ENCODE peak calls at places on chromosomes 11 and 22, in ten cellular contexts. One of them, this sample, is unnamed.
A peak's percentile ranks its signal among the peaks of the same experiment; 100 is the strongest.

GRCh38 chr22:32615874-32616564 is 141.4 kb downstream of the FBXO7 start:
- DNase-seq in hippocampal formation: no peak
- DNase-seq in natural killer cell: no peak
- DNase-seq in AG09309: no peak
- DNase-seq in activated T-cell treated with anti-CD3 and anti-CD28 coated beads for 1 hour: no peak
- DNase-seq in activated CD4-positive, alpha-beta T cell treated with anti-CD3 and anti-CD28 coated beads for 24 hours: no peak
- DNase-seq in neuronal stem cell: no peak
- DNase-seq in CD8-positive, alpha-beta memory T cell: no peak
- DNase-seq in EH: no peak
- DNase-seq in NCI-H2227 treated with DMSO at 0.1 percent for 48 hours: no peak
- DNase-seq in this sample: no peak

GRCh38 chr11:46408407-46408986 is 16.9 kb upstream of the CHRM4 start:
- DNase-seq in hippocampal formation: no peak
- DNase-seq in natural killer cell: no peak
- DNase-seq in AG09309: no peak
- DNase-seq in activated T-cell treated with anti-CD3 and anti-CD28 coated beads for 1 hour: no peak
- DNase-seq in activated CD4-positive, alpha-beta T cell treated with anti-CD3 and anti-CD28 coated beads for 24 hours: no peak
- DNase-seq in neuronal stem cell: no peak
- DNase-seq in CD8-positive, alpha-beta memory T cell: no peak
- DNase-seq in EH: no peak
- DNase-seq in NCI-H2227 treated with DMSO at 0.1 percent for 48 hours: no peak
- DNase-seq in this sample: no peak

GRCh38 chr11:22431074-22431473 is 92.9 kb downstream of the SLC17A6 start:
- DNase-seq in hippocampal formation: no peak
- DNase-seq in natural killer cell: no peak
- DNase-seq in AG09309: no peak
- DNase-seq in activated T-cell treated with anti-CD3 and anti-CD28 coated beads for 1 hour: no peak
- DNase-seq in activated CD4-positive, alpha-beta T cell treated with anti-CD3 and anti-CD28 coated beads for 24 hours: no peak
- DNase-seq in neuronal stem cell: no peak
- DNase-seq in CD8-positive, alpha-beta memory T cell: no peak
- DNase-seq in EH: no peak
- DNase-seq in NCI-H2227 treated with DMSO at 0.1 percent for 48 hours: peak; percentile 46
- DNase-seq in this sample: no peak

GRCh38 chr22:49380095-49380827 is 447.4 kb downstream of the BRD1 start:
- DNase-seq in hippocampal formation: no peak
- DNase-seq in natural killer cell: no peak
- DNase-seq in AG09309: no peak
- DNase-seq in activated T-cell treated with anti-CD3 and anti-CD28 coated beads for 1 hour: no peak
- DNase-seq in activated CD4-positive, alpha-beta T cell treated with anti-CD3 and anti-CD28 coated beads for 24 hours: no peak
- DNase-seq in neuronal stem cell: no peak
- DNase-seq in CD8-positive, alpha-beta memory T cell: no peak
- DNase-seq in EH: no peak
- DNase-seq in NCI-H2227 treated with DMSO at 0.1 percent for 48 hours: no peak
- DNase-seq in this sample: no peak

GRCh38 chr11:15493921-15494630 is 379.4 kb downstream of the INSC start:
- DNase-seq in hippocampal formation: no peak
- DNase-seq in natural killer cell: no peak
- DNase-seq in AG09309: no peak
- DNase-seq in activated T-cell treated with anti-CD3 and anti-CD28 coated beads for 1 hour: no peak
- DNase-seq in activated CD4-positive, alpha-beta T cell treated with anti-CD3 and anti-CD28 coated beads for 24 hours: no peak
- DNase-seq in neuronal stem cell: no peak
- DNase-seq in CD8-positive, alpha-beta memory T cell: no peak
- DNase-seq in EH: no peak
- DNase-seq in NCI-H2227 treated with DMSO at 0.1 percent for 48 hours: no peak
- DNase-seq in this sample: no peak

GRCh38 chr11:83970061-83970671 is 684.0 kb upstream of the CCDC90B start:
- DNase-seq in hippocampal formation: no peak
- DNase-seq in natural killer cell: no peak
- DNase-seq in AG09309: no peak
- DNase-seq in activated T-cell treated with anti-CD3 and anti-CD28 coated beads for 1 hour: no peak
- DNase-seq in activated CD4-positive, alpha-beta T cell treated with anti-CD3 and anti-CD28 coated beads for 24 hours: no peak
- DNase-seq in neuronal stem cell: no peak
- DNase-seq in CD8-positive, alpha-beta memory T cell: no peak
- DNase-seq in EH: no peak
- DNase-seq in NCI-H2227 treated with DMSO at 0.1 percent for 48 hours: no peak
- DNase-seq in this sample: no peak

GRCh38 chr22:37273126-37273845 is 9.0 kb upstream of the CYTH4 start:
- DNase-seq in hippocampal formation: no peak
- DNase-seq in natural killer cell: no peak
- DNase-seq in AG09309: no peak
- DNase-seq in activated T-cell treated with anti-CD3 and anti-CD28 coated beads for 1 hour: no peak
- DNase-seq in activated CD4-positive, alpha-beta T cell treated with anti-CD3 and anti-CD28 coated beads for 24 hours: no peak
- DNase-seq in neuronal stem cell: no peak
- DNase-seq in CD8-positive, alpha-beta memory T cell: no peak
- DNase-seq in EH: peak; percentile 91
- DNase-seq in NCI-H2227 treated with DMSO at 0.1 percent for 48 hours: no peak
- DNase-seq in this sample: no peak

GRCh38 chr11:66595245-66595904 is 2.4 kb downstream of the CCS start:
- DNase-seq in hippocampal formation: no peak
- DNase-seq in natural killer cell: no peak
- DNase-seq in AG09309: no peak
- DNase-seq in activated T-cell treated with anti-CD3 and anti-CD28 coated beads for 1 hour: no peak
- DNase-seq in activated CD4-positive, alpha-beta T cell treated with anti-CD3 and anti-CD28 coated beads for 24 hours: no peak
- DNase-seq in neuronal stem cell: no peak
- DNase-seq in CD8-positive, alpha-beta memory T cell: peak; percentile 25
- DNase-seq in EH: no peak
- DNase-seq in NCI-H2227 treated with DMSO at 0.1 percent for 48 hours: no peak
- DNase-seq in this sample: no peak

GRCh38 chr22:41825376-41825775 is 7.5 kb upstream of the SREBF2 start:
- DNase-seq in hippocampal formation: no peak
- DNase-seq in natural killer cell: no peak
- DNase-seq in AG09309: no peak
- DNase-seq in activated T-cell treated with anti-CD3 and anti-CD28 coated beads for 1 hour: no peak
- DNase-seq in activated CD4-positive, alpha-beta T cell treated with anti-CD3 and anti-CD28 coated beads for 24 hours: no peak
- DNase-seq in neuronal stem cell: no peak
- DNase-seq in CD8-positive, alpha-beta memory T cell: no peak
- DNase-seq in EH: peak; percentile 37
- DNase-seq in NCI-H2227 treated with DMSO at 0.1 percent for 48 hours: no peak
- DNase-seq in this sample: no peak

GRCh38 chr11:22671751-22672150 is 5.3 kb downstream of the GAS2 start:
- DNase-seq in hippocampal formation: no peak
- DNase-seq in natural killer cell: no peak
- DNase-seq in AG09309: no peak
- DNase-seq in activated T-cell treated with anti-CD3 and anti-CD28 coated beads for 1 hour: no peak
- DNase-seq in activated CD4-positive, alpha-beta T cell treated with anti-CD3 and anti-CD28 coated beads for 24 hours: no peak
- DNase-seq in neuronal stem cell: no peak
- DNase-seq in CD8-positive, alpha-beta memory T cell: no peak
- DNase-seq in EH: no peak
- DNase-seq in NCI-H2227 treated with DMSO at 0.1 percent for 48 hours: no peak
- DNase-seq in this sample: no peak

GRCh38 chr11:75328426-75329277 is 22.8 kb downstream of the ARRB1 start:
- DNase-seq in hippocampal formation: peak; percentile 72
- DNase-seq in natural killer cell: peak; percentile 49
- DNase-seq in AG09309: no peak
- DNase-seq in activated T-cell treated with anti-CD3 and anti-CD28 coated beads for 1 hour: peak; percentile 42
- DNase-seq in activated CD4-positive, alpha-beta T cell treated with anti-CD3 and anti-CD28 coated beads for 24 hours: no peak
- DNase-seq in neuronal stem cell: peak; percentile 48
- DNase-seq in CD8-positive, alpha-beta memory T cell: peak; percentile 66
- DNase-seq in EH: peak; percentile 87
- DNase-seq in NCI-H2227 treated with DMSO at 0.1 percent for 48 hours: peak; percentile 42
- DNase-seq in this sample: peak; percentile 87

GRCh38 chr11:64249038-64249437 is 2.3 kb upstream of the PLCB3 start:
- DNase-seq in hippocampal formation: no peak
- DNase-seq in natural killer cell: no peak
- DNase-seq in AG09309: no peak
- DNase-seq in activated T-cell treated with anti-CD3 and anti-CD28 coated beads for 1 hour: no peak
- DNase-seq in activated CD4-positive, alpha-beta T cell treated with anti-CD3 and anti-CD28 coated beads for 24 hours: no peak
- DNase-seq in neuronal stem cell: no peak
- DNase-seq in CD8-positive, alpha-beta memory T cell: no peak
- DNase-seq in EH: no peak
- DNase-seq in NCI-H2227 treated with DMSO at 0.1 percent for 48 hours: no peak
- DNase-seq in this sample: no peak

GRCh38 chr11:45021001-45021400 is 70.3 kb upstream of the TP53I11 start:
- DNase-seq in hippocampal formation: peak; percentile 9
- DNase-seq in natural killer cell: no peak
- DNase-seq in AG09309: no peak
- DNase-seq in activated T-cell treated with anti-CD3 and anti-CD28 coated beads for 1 hour: no peak
- DNase-seq in activated CD4-positive, alpha-beta T cell treated with anti-CD3 and anti-CD28 coated beads for 24 hours: no peak
- DNase-seq in neuronal stem cell: no peak
- DNase-seq in CD8-positive, alpha-beta memory T cell: no peak
- DNase-seq in EH: peak; percentile 11
- DNase-seq in NCI-H2227 treated with DMSO at 0.1 percent for 48 hours: no peak
- DNase-seq in this sample: no peak